ENCODE peak calls at places on chromosomes 1 and 21, in four cellular contexts. K, X, A and S are unnamed samples.

GRCh38 chr1:91511386-91511785 is 10.7 kb downstream of the CDC7 start:
- DNase-seq in K (peak; percentile 22), X (no peak), A (no peak), S (no peak)

GRCh38 chr1:220255204-220255603 is 17.0 kb downstream of the RAB3GAP2 start:
- DNase-seq in K (no peak), X (no peak), A (no peak), S (no peak)

GRCh38 chr21:45580576-45581321 is 38.5 kb upstream of the SLC19A1 start:
- DNase-seq in K (no peak), X (no peak), A (peak; percentile 42), S (no peak)

GRCh38 chr1:12179111-12179519 is 12.3 kb downstream of the TNFRSF1B start:
- DNase-seq in K (no peak), X (no peak), A (no peak), S (no peak)

GRCh38 chr21:46182548-46183336 is 1.5 kb downstream of the SPATC1L start:
- DNase-seq in K (no peak), X (no peak), A (peak; percentile 48), S (no peak)

GRCh38 chr1:66360285-66360724 is 173.6 kb upstream of the SGIP1 start:
- DNase-seq in K (no peak), X (no peak), A (no peak), S (no peak)

GRCh38 chr1:29708818-29709710 is 472.7 kb downstream of the PTPRU start:
- DNase-seq in K (no peak), X (peak; percentile 61), A (no peak), S (peak; percentile 68)

GRCh38 chr1:51708911-51709760 is 92.2 kb downstream of the OSBPL9 start:
- DNase-seq in K (no peak), X (no peak), A (no peak), S (no peak)

GRCh38 chr1:29355375-29355774 is 119.1 kb downstream of the PTPRU start:
- DNase-seq in K (peak; percentile 8), X (no peak), A (no peak), S (no peak)

GRCh38 chr1:201515062-201515750 is 8.3 kb upstream of the CSRP1 start:
- DNase-seq in K (no peak), X (no peak), A (no peak), S (no peak)

GRCh38 chr1:147820898-147821297 is 60.5 kb upstream of the GJA5 start:
- DNase-seq in K (no peak), X (no peak), A (no peak), S (no peak)

GRCh38 chr1:203644661-203645510 is 18.3 kb downstream of the ATP2B4 start:
- DNase-seq in K (no peak), X (no peak), A (no peak), S (no peak)

GRCh38 chr1:165632152-165632469 is 1.1 kb downstream of the MGST3 start:
- DNase-seq in K (no peak), X (no peak), A (peak; percentile 52), S (peak; percentile 46)

GRCh38 chr1:39919545-39919944 is 17.8 kb upstream of the MYCL start:
- DNase-seq in K (no peak), X (peak; percentile 73), A (no peak), S (peak; percentile 61)

GRCh38 chr1:64043976-64044375 is 159.4 kb upstream of the UBE2U start:
- DNase-seq in K (no peak), X (no peak), A (no peak), S (no peak)

GRCh38 chr1:233395852-233396646 is 68.5 kb downstream of the MAP3K21 start:
- DNase-seq in K (no peak), X (no peak), A (no peak), S (no peak)

GRCh38 chr1:5758000-5758858 is 234.0 kb downstream of the NPHP4 start:
- DNase-seq in K (no peak), X (no peak), A (no peak), S (no peak)

GRCh38 chr1:109803901-109804331 is 40.2 kb upstream of the EPS8L3 start:
- DNase-seq in K (no peak), X (no peak), A (peak; percentile 37), S (no peak)

GRCh38 chr1:36224537-36225297 is 474 bp downstream of the THRAP3 start:
- DNase-seq in K (no peak), X (peak; percentile 92), A (no peak), S (no peak)

GRCh38 chr1:34131396-34132160 is 33.5 kb downstream of the CSMD2 start:
- DNase-seq in K (no peak), X (no peak), A (peak; percentile 23), S (no peak)

GRCh38 chr1:241323510-241323909 is 33.5 kb downstream of the RGS7 start:
- DNase-seq in K (no peak), X (no peak), A (peak; percentile 72), S (no peak)

GRCh38 chr1:87131809-87132663 is 196.6 kb upstream of the LMO4 start:
- DNase-seq in K (peak; percentile 82), X (peak; percentile 71), A (peak; percentile 89), S (peak; percentile 55)

GRCh38 chr1:26284597-26285351 is 4.9 kb downstream of the SH3BGRL3 start:
- DNase-seq in K (peak; percentile 86), X (no peak), A (peak; percentile 85), S (peak; percentile 84)

GRCh38 chr1:71295340-71295739 is 214.5 kb upstream of the ZRANB2 start:
- DNase-seq in K (no peak), X (no peak), A (no peak), S (no peak)

GRCh38 chr1:156122519-156123355 is 8.2 kb downstream of the LMNA start:
- DNase-seq in K (peak; percentile 65), X (no peak), A (no peak), S (peak; percentile 84)

GRCh38 chr21:38879912-38880577 is 74.3 kb downstream of the ETS2 start:
- DNase-seq in K (no peak), X (no peak), A (no peak), S (no peak)

GRCh38 chr1:96360036-96360795 is 361.4 kb upstream of the PTBP2 start:
- DNase-seq in K (no peak), X (no peak), A (no peak), S (no peak)

GRCh38 chr1:150066838-150067183 is 765 bp upstream of the VPS45 start:
- DNase-seq in K (no peak), X (no peak), A (peak; percentile 85), S (no peak)

GRCh38 chr1:230345139-230345885 is 80.8 kb downstream of the PGBD5 start:
- DNase-seq in K (peak; percentile 92), X (no peak), A (no peak), S (no peak)

GRCh38 chr21:31236528-31236927 is 107.5 kb downstream of the TIAM1 start:
- DNase-seq in K (no peak), X (no peak), A (no peak), S (no peak)

GRCh38 chr1:24351918-24352637 is 32.9 kb downstream of the GRHL3 start:
- DNase-seq in K (no peak), X (no peak), A (no peak), S (no peak)

GRCh38 chr1:6280761-6281451 is 20.0 kb upstream of the GPR153 start:
- DNase-seq in K (no peak), X (no peak), A (peak; percentile 74), S (no peak)

GRCh38 chr1:201761871-201762270 is 67.1 kb upstream of the IPO9 start:
- DNase-seq in K (no peak), X (no peak), A (no peak), S (no peak)

GRCh38 chr21:37365657-37366487 is 701 bp upstream of the DYRK1A start:
- DNase-seq in K (peak; percentile 57), X (peak; percentile 55), A (peak; percentile 88), S (peak; percentile 70)

GRCh38 chr1:166944186-166944967 is 31.0 kb downstream of the ILDR2 start:
- DNase-seq in K (no peak), X (no peak), A (no peak), S (no peak)

GRCh38 chr1:193700710-193701355 is 514.4 kb upstream of the B3GALT2 start:
- DNase-seq in K (no peak), X (no peak), A (no peak), S (no peak)

GRCh38 chr1:17307329-17307728 is 668 bp upstream of the PADI4 start:
- DNase-seq in K (no peak), X (no peak), A (no peak), S (no peak)

GRCh38 chr1:155645648-155646047 is 35.6 kb downstream of the MSTO1 start:
- DNase-seq in K (no peak), X (no peak), A (no peak), S (no peak)

GRCh38 chr1:159088050-159088449 is 11.5 kb upstream of the AIM2 start:
- DNase-seq in K (no peak), X (no peak), A (no peak), S (no peak)